ENCODE peak calls at places on chromosomes 5 and 9, in six cellular contexts. G is H7, N is renal cortical epithelial cell, F is foreskin fibroblast, W is NCI-H345, L is aorta. A is an unnamed sample.

GRCh38 chr9:112971415-112971814 is 40.6 kb downstream of the ZNF883 start:
- DNase-seq in L (no peak), G (peak), N (no peak), F (peak), W (peak), A (no peak)

GRCh38 chr5:62592558-62592957 is 13.9 kb downstream of the LRRC70 start:
- DNase-seq in F (no peak), L (no peak), G (no peak), N (no peak), W (no peak), A (no peak)

GRCh38 chr5:134069553-134069952 is 44.9 kb upstream of the TCF7 start:
- DNase-seq in W (no peak), F (no peak), G (no peak), N (no peak), L (no peak), A (no peak)

GRCh38 chr9:1046639-1047604 is 3.2 kb upstream of the DMRT2 start:
- DNase-seq in W (no peak), G (peak), L (no peak), F (no peak), N (no peak), A (no peak)

GRCh38 chr5:134965271-134965825 is 2.4 kb upstream of the CATSPER3 start:
- DNase-seq in L (no peak), F (no peak), N (no peak), W (no peak), G (no peak), A (no peak)

GRCh38 chr9:69715096-69715495 is 42.9 kb upstream of the APBA1 start:
- DNase-seq in N (peak), L (no peak), F (no peak), G (no peak), W (no peak), A (no peak)

GRCh38 chr9:94623253-94623652 is 16.1 kb downstream of the FBP1 start:
- DNase-seq in L (no peak), G (peak), F (no peak), N (no peak), W (no peak), A (no peak)

GRCh38 chr5:178204205-178205009 is at the start of gene HNRNPAB:
- DNase-seq in N (peak), W (peak), G (peak), F (peak), L (peak), A (peak)

GRCh38 chr9:121887553-121888437 is 205.3 kb downstream of the TTLL11 start:
- DNase-seq in G (no peak), F (peak), W (no peak), N (no peak), L (no peak), A (no peak)

GRCh38 chr5:172438304-172438652 is 16.0 kb downstream of the SH3PXD2B start:
- DNase-seq in G (no peak), W (no peak), N (no peak), F (no peak), L (no peak), A (no peak)

GRCh38 chr5:121121786-121122185 is 657.7 kb downstream of the PRR16 start:
- DNase-seq in G (no peak), N (no peak), W (no peak), L (no peak), F (no peak), A (no peak)

GRCh38 chr5:135208555-135209494 is 174.8 kb upstream of the PITX1 start:
- DNase-seq in N (peak), F (peak), L (peak), W (peak), G (no peak), A (peak)

GRCh38 chr9:86720893-86721698 is 226.2 kb downstream of the GAS1 start:
- DNase-seq in F (no peak), N (peak), G (peak), L (no peak), W (no peak), A (no peak)

GRCh38 chr9:124373851-124374250 is 41.4 kb downstream of the PSMB7 start:
- DNase-seq in L (no peak), G (no peak), N (no peak), W (no peak), F (no peak), A (no peak)

GRCh38 chr5:132266031-132266835 is 8.7 kb downstream of the PDLIM4 start:
- DNase-seq in G (peak), L (peak), W (no peak), N (no peak), F (no peak), A (no peak)

GRCh38 chr9:125655691-125656410 is 51.2 kb downstream of the MAPKAP1 start:
- DNase-seq in W (no peak), N (peak), L (no peak), G (no peak), F (no peak), A (no peak)

GRCh38 chr9:125744616-125745387 is 2.4 kb upstream of the PBX3 start:
- DNase-seq in G (no peak), F (peak), L (no peak), N (peak), W (no peak), A (peak)

GRCh38 chr5:181203093-181203711 is 1.8 kb downstream of the TRIM7 start:
- DNase-seq in F (peak), G (no peak), L (peak), W (no peak), N (no peak), A (no peak)

GRCh38 chr5:176788931-176789872 is 21.2 kb upstream of the UNC5A start:
- DNase-seq in L (no peak), G (peak), N (no peak), F (no peak), W (no peak), A (no peak)

GRCh38 chr9:4382722-4383317 is 83.0 kb upstream of the GLIS3 start:
- DNase-seq in F (peak), G (peak), W (peak), N (peak), L (no peak), A (no peak)

GRCh38 chr9:99594056-99594780 is 227.5 kb upstream of the NR4A3 start:
- DNase-seq in W (no peak), N (no peak), L (no peak), F (no peak), G (no peak), A (no peak)

GRCh38 chr5:173310861-173311515 is 17.2 kb downstream of the STC2 start:
- DNase-seq in F (peak), L (peak), W (no peak), G (no peak), N (no peak), A (no peak)

GRCh38 chr9:125609744-125610143 is 97.3 kb downstream of the MAPKAP1 start:
- DNase-seq in F (no peak), N (no peak), G (no peak), W (no peak), L (no peak), A (no peak)

GRCh38 chr5:92019376-92019990 is 636.4 kb upstream of the ARRDC3 start:
- DNase-seq in N (peak), F (peak), L (no peak), W (no peak), G (no peak), A (no peak)

GRCh38 chr5:15799014-15799413 is 299.0 kb downstream of the FBXL7 start:
- DNase-seq in G (no peak), L (no peak), N (no peak), F (no peak), W (no peak), A (no peak)

GRCh38 chr9:97501972-97502221 is 431 bp downstream of the TMOD1 start:
- DNase-seq in W (no peak), L (no peak), F (peak), N (no peak), G (peak), A (no peak)

GRCh38 chr5:124341066-124341943 is 405.1 kb downstream of the ZNF608 start:
- DNase-seq in L (no peak), W (no peak), F (peak), G (no peak), N (no peak), A (no peak)

GRCh38 chr9:70814597-70814996 is 306.8 kb downstream of the TRPM3 start:
- DNase-seq in N (no peak), F (no peak), W (no peak), L (no peak), G (no peak), A (no peak)

GRCh38 chr5:176402684-176403083 is 13.7 kb downstream of the CLTB start:
- DNase-seq in F (peak), L (peak), N (no peak), G (peak), W (no peak), A (no peak)